ENCODE peak calls at places on chromosomes 16 and 17, in five cellular contexts. Q is activated CD4-positive, CD25-positive, alpha-beta regulatory T cell treated with anti-CD3 and anti-CD28 coated beads, Interleukin-2, amount 50 U/mL, for 72 hours; L is germinal center; T is NCI-H460; S is stomach. U is an unnamed sample.

GRCh38 chr16:89565506-89566372 is 5.3 kb downstream of the RPL13 start:
- DNase-seq in S (peak), Q (peak), T (no peak), L (peak), U (peak)

GRCh38 chr17:68383443-68384321 is 73.6 kb downstream of the WIPI1 start:
- DNase-seq in Q (no peak), T (peak), S (no peak), L (no peak), U (no peak)

GRCh38 chr17:78316867-78317816 is 42.7 kb downstream of the SOCS3 start:
- DNase-seq in S (peak), T (no peak), Q (no peak), L (no peak), U (peak)

GRCh38 chr16:3266873-3267537 is 10.6 kb upstream of the MEFV start:
- DNase-seq in T (no peak), S (no peak), L (peak), Q (no peak), U (no peak)

GRCh38 chr16:80300876-80301275 is 239.9 kb upstream of the DYNLRB2 start:
- DNase-seq in T (no peak), L (no peak), Q (no peak), S (no peak), U (no peak)

GRCh38 chr17:57892820-57893595 is 43.2 kb upstream of the MRPS23 start:
- DNase-seq in L (no peak), Q (no peak), T (peak), S (peak), U (peak)

GRCh38 chr16:89337965-89338364 is 120.5 kb downstream of the ZNF778 start:
- DNase-seq in L (no peak), T (no peak), S (no peak), Q (no peak), U (no peak)

GRCh38 chr17:17866425-17866824 is 29.6 kb upstream of the SREBF1 start:
- DNase-seq in L (no peak), T (no peak), S (no peak), Q (no peak), U (no peak)